ENCODE peak calls at places on chromosomes 6 and 20, in six cellular contexts. K is A549, Y is upper lobe of left lung, M is K562, S is GM12878, U is HepG2. W is an unnamed sample.

GRCh38 chr6:11968241-11968806 is 43.8 kb upstream of the HIVEP1 start:
- ATAC-seq in K (no peak), Y (peak), M (peak), S (peak), U (no peak), W (no peak)

GRCh38 chr6:14085176-14085787 is 32.3 kb upstream of the CD83 start:
- ATAC-seq in K (no peak), Y (no peak), M (no peak), S (peak), U (no peak), W (no peak)

GRCh38 chr20:37265152-37265551 is 3.5 kb upstream of the GHRH start:
- ATAC-seq in K (no peak), Y (peak), M (no peak), S (peak), U (no peak), W (no peak)

GRCh38 chr20:63792866-63793265 is 38.2 kb downstream of the ZBTB46 start:
- ATAC-seq in K (no peak), Y (no peak), M (no peak), S (no peak), U (no peak), W (no peak)

GRCh38 chr6:150876598-150876997 is 11.1 kb downstream of the MTHFD1L start:
- ATAC-seq in K (no peak), Y (peak), M (no peak), S (no peak), U (no peak), W (peak)

GRCh38 chr6:27532820-27533538 is 60.1 kb upstream of the ZNF184 start:
- ATAC-seq in K (peak), Y (no peak), M (peak), S (no peak), U (no peak), W (no peak)

GRCh38 chr6:81731814-81732213 is 20.7 kb downstream of the TENT5A start:
- ATAC-seq in K (no peak), Y (no peak), M (no peak), S (no peak), U (no peak), W (no peak)

GRCh38 chr6:51260003-51260402 is 441.3 kb downstream of the TFAP2B start:
- ATAC-seq in K (no peak), Y (no peak), M (peak), S (no peak), U (peak), W (no peak)

GRCh38 chr6:73484438-73484837 is 22.9 kb downstream of the MTO1 start:
- ATAC-seq in K (no peak), Y (no peak), M (no peak), S (no peak), U (no peak), W (no peak)

GRCh38 chr6:25172819-25173218 is 106.4 kb upstream of the CARMIL1 start:
- ATAC-seq in K (no peak), Y (peak), M (no peak), S (no peak), U (no peak), W (peak)

GRCh38 chr6:169962604-169963469 is 211.4 kb downstream of the ERMARD start:
- ATAC-seq in K (no peak), Y (no peak), M (no peak), S (no peak), U (no peak), W (no peak)

GRCh38 chr20:31764641-31765305 is 25.7 kb downstream of the TPX2 start:
- ATAC-seq in K (no peak), Y (no peak), M (no peak), S (no peak), U (no peak), W (no peak)

GRCh38 chr6:53335224-53335994 is 13.3 kb downstream of the ELOVL5 start:
- ATAC-seq in K (no peak), Y (peak), M (peak), S (peak), U (no peak), W (no peak)

GRCh38 chr6:122361314-122361979 is 38.0 kb upstream of the HSF2 start:
- ATAC-seq in K (no peak), Y (no peak), M (peak), S (no peak), U (peak), W (no peak)

GRCh38 chr6:45775026-45775697 is 240.5 kb downstream of the CLIC5 start:
- ATAC-seq in K (no peak), Y (no peak), M (no peak), S (no peak), U (no peak), W (no peak)

GRCh38 chr20:24584538-24585356 is 115.3 kb downstream of the SYNDIG1 start:
- ATAC-seq in K (no peak), Y (no peak), M (no peak), S (no peak), U (no peak), W (no peak)

GRCh38 chr6:56727097-56727845 is 84.6 kb upstream of the DST start:
- ATAC-seq in K (no peak), Y (no peak), M (no peak), S (no peak), U (peak), W (no peak)

DNA sequence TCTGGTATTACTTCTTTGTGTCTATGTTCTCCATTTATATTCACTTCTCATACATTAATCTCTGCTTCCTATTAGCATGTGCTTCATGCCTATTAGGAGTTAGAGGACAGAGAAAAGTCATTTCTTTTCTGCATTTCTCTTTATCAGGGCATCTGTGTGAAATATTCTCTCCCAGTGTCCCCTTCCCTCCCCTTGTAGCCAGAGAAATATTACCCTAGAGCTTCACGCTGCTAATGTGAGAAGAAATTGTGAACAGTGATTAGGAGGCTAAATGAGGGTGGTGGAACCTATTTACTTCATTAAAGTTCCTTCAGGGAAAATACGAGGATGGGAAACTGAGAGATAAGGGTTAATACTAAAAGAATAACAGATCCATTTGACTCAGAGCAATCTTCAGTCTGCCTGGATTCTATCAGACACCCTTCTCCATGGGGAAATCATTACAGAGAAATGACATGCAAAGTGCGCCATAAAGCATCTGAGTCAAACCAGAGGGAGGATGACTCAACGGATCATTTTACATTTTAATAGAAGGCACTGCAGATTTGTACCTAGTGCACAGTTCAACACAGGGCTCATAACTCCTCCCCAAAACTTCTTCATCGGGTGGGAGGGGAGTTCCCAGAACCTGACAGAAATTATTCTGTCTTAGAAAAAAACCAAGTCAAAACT is 131.3 kb downstream of the GJA10 start:
- ATAC-seq in K (no peak), Y (peak), M (no peak), S (no peak), U (no peak), W (peak)
- TF ChIP-seq EP300 in K (no peak), Y (no peak), M (no peak), S (no peak), U (no peak), W (no peak)

GRCh38 chr20:58997141-58997770 is 9.8 kb downstream of the CTSZ start:
- ATAC-seq in K (no peak), Y (no peak), M (peak), S (no peak), U (no peak), W (no peak)
- H3K27ac ChIP-seq in K (no peak), Y (no peak), M (no peak), S (no peak), U (no peak), W (no peak)

GRCh38 chr6:166956444-166957086 is at the start of gene RNASET2:
- ATAC-seq in K (peak), Y (peak), M (peak), S (peak), U (peak), W (peak)
- TF ChIP-seq EP300 in K (no peak), Y (no peak), M (no peak), S (no peak), U (no peak), W (no peak)

GRCh38 chr6:30886897-30887255 is 2.6 kb downstream of the DDR1 start:
- ATAC-seq in K (no peak), Y (no peak), M (no peak), S (no peak), U (no peak), W (no peak)
- H3K27ac ChIP-seq in K (peak), Y (peak), M (no peak), S (no peak), U (no peak), W (peak)

GRCh38 chr20:21798384-21798783 is 92.9 kb downstream of the PAX1 start:
- ATAC-seq in K (no peak), Y (no peak), M (no peak), S (no peak), U (no peak), W (no peak)

GRCh38 chr20:21804779-21805178 is 99.3 kb downstream of the PAX1 start:
- ATAC-seq in K (no peak), Y (no peak), M (no peak), S (no peak), U (no peak), W (no peak)

GRCh38 chr20:21796059-21796458 is 90.6 kb downstream of the PAX1 start:
- ATAC-seq in K (no peak), Y (no peak), M (no peak), S (peak), U (peak), W (no peak)

GRCh38 chr20:21801193-21801592 is 95.7 kb downstream of the PAX1 start:
- ATAC-seq in K (no peak), Y (no peak), M (no peak), S (no peak), U (no peak), W (no peak)
- TF ChIP-seq EP300 in K (no peak), Y (no peak), M (no peak), S (no peak), U (no peak), W (no peak)

GRCh38 chr6:38214159-38214558 is 394.6 kb downstream of the ZFAND3 start:
- ATAC-seq in K (no peak), Y (no peak), M (no peak), S (no peak), U (no peak), W (no peak)

GRCh38 chr6:38212116-38212515 is 392.6 kb downstream of the ZFAND3 start:
- ATAC-seq in K (no peak), Y (no peak), M (no peak), S (no peak), U (peak), W (no peak)

GRCh38 chr6:38212579-38212978 is 393.1 kb downstream of the ZFAND3 start:
- ATAC-seq in K (no peak), Y (no peak), M (no peak), S (no peak), U (peak), W (peak)

GRCh38 chr6:38215225-38215624 is 395.7 kb downstream of the ZFAND3 start:
- ATAC-seq in K (no peak), Y (no peak), M (no peak), S (no peak), U (no peak), W (no peak)

DNA sequence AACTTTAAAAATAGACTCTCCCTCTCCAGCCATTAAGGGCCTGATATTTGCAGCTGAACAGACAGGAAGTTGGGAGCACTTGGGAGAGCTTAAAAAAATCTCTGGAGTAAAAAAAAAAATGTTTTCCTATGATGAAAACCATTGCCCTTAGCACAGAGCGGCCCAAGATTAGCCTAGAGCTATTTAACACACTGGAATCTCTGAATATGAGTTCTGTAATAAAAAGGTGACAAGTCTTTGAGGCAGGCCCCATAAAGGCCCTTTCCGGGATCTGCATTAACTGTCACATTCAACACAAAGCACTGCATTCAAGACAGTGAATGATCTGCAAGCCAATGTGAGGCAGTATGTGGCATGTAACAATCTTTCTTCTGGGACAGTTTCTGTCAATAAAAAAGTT is 393.7 kb downstream of the ZFAND3 start:
- ATAC-seq in K (no peak), Y (no peak), M (no peak), S (no peak), U (no peak), W (no peak)
- H3K27ac ChIP-seq in K (no peak), Y (no peak), M (no peak), S (no peak), U (no peak), W (peak)

DNA sequence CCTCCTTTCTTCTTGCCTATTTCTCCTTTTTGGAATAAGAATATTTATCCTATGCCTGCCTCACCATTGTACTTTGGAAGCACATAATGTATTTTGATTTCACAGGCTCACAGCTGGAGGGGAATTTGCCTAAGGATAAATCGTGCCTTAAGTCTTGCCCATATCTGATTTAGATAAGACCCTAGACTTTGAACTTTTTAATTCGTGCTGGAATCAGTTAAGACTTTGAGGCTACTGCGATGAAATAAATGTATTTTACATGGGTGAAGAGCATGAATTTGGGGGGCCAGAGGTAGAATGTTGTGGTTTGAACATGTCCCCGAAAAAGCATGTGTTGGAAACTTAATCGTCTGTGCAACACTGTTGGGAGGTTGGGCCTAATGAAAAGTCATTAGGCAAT is 648.8 kb downstream of the EPHA7 start:
- ATAC-seq in K (no peak), Y (no peak), M (no peak), S (no peak), U (no peak), W (no peak)
- TF ChIP-seq EP300 in K (no peak), Y (no peak), M (no peak), S (no peak), U (no peak), W (no peak)

GRCh38 chr6:42276008-42276890 is 58.6 kb upstream of the MRPS10 start:
- ATAC-seq in K (no peak), Y (peak), M (peak), S (no peak), U (no peak), W (peak)
- H3K27ac ChIP-seq in K (no peak), Y (peak), M (no peak), S (no peak), U (no peak), W (peak)